ENCODE peak calls at places on chromosome 4, in four cellular contexts. M is endodermal cell, Z is MM.1S, T is K562. X is an unnamed sample.

GRCh38 chr4:183468210-183469095 is 24.0 kb downstream of the CDKN2AIP start:
- DNase-seq in M (no peak), T (no peak), Z (no peak), X (no peak)

GRCh38 chr4:14787894-14788293 is 214.4 kb upstream of the CPEB2 start:
- DNase-seq in M (peak; percentile 77), Z (peak; percentile 56), T (no peak), X (peak; percentile 73)

GRCh38 chr4:102429553-102429952 is 71.6 kb upstream of the NFKB1 start:
- DNase-seq in T (no peak), Z (no peak), M (no peak), X (no peak)

GRCh38 chr4:6287017-6287788 is 17.6 kb downstream of the WFS1 start:
- DNase-seq in Z (no peak), M (no peak), T (no peak), X (no peak)

GRCh38 chr4:78298618-78299017 is 241.5 kb downstream of the FRAS1 start:
- DNase-seq in Z (no peak), T (no peak), M (no peak), X (no peak)

GRCh38 chr4:17094811-17095210 is 196.4 kb upstream of the LDB2 start:
- DNase-seq in Z (no peak), M (no peak), T (no peak), X (no peak)

GRCh38 chr4:126544276-126544675 is 1088.5 kb upstream of the INTU start:
- DNase-seq in M (no peak), Z (no peak), T (no peak), X (no peak)

GRCh38 chr4:176277162-176277904 is 8.3 kb upstream of the ASB5 start:
- DNase-seq in T (peak; percentile 66), Z (peak; percentile 62), M (peak; percentile 83), X (peak; percentile 73)

GRCh38 chr4:158791588-158791987 is 22.8 kb downstream of the FNIP2 start:
- DNase-seq in M (no peak), Z (no peak), T (no peak), X (no peak)

GRCh38 chr4:125388653-125389052 is 73.9 kb downstream of the FAT4 start:
- DNase-seq in T (no peak), M (no peak), Z (no peak), X (no peak)

GRCh38 chr4:54232151-54232688 is 3.1 kb downstream of the PDGFRA start:
- DNase-seq in Z (no peak), M (no peak), T (no peak), X (no peak)

GRCh38 chr4:183987987-183988392 is 82.9 kb downstream of the STOX2 start:
- DNase-seq in Z (no peak), T (peak; percentile 64), M (peak; percentile 79), X (no peak)

GRCh38 chr4:135194477-135194876 is 992.9 kb upstream of the PABPC4L start:
- DNase-seq in M (no peak), T (no peak), Z (no peak), X (no peak)

GRCh38 chr4:17097369-17097768 is 198.9 kb upstream of the LDB2 start:
- DNase-seq in M (no peak), T (no peak), Z (no peak), X (no peak)

GRCh38 chr4:110019153-110019552 is 106.5 kb downstream of the EGF start:
- DNase-seq in Z (no peak), T (no peak), M (no peak), X (no peak)

GRCh38 chr4:94690851-94691254 is 66.9 kb upstream of the BMPR1B start:
- DNase-seq in T (no peak), Z (no peak), M (no peak), X (no peak)

GRCh38 chr4:75189976-75190375 is 257.1 kb downstream of the PARM1 start:
- DNase-seq in M (no peak), Z (no peak), T (no peak), X (no peak)

GRCh38 chr4:69749771-69750170 is 10.6 kb downstream of the SULT1B1 start:
- DNase-seq in Z (no peak), T (no peak), M (no peak), X (no peak)

GRCh38 chr4:174559894-174560293 is 37.6 kb upstream of the HPGD start:
- DNase-seq in M (peak; percentile 66), Z (no peak), T (no peak), X (no peak)

GRCh38 chr4:962231-963208 is 10.8 kb downstream of the DGKQ start:
- DNase-seq in T (no peak), M (peak; percentile 68), Z (no peak), X (no peak)

GRCh38 chr4:86223472-86223871 is 136.4 kb downstream of the MAPK10 start:
- DNase-seq in T (peak; percentile 62), M (peak; percentile 90), Z (peak; percentile 37), X (peak; percentile 83)

GRCh38 chr4:172202480-172203076 is 389.4 kb downstream of the GALNTL6 start:
- DNase-seq in Z (peak; percentile 40), T (peak; percentile 45), M (peak; percentile 44), X (peak; percentile 61)

GRCh38 chr4:186900232-186900900 is 176.7 kb upstream of the FAT1 start:
- DNase-seq in M (no peak), T (peak; percentile 70), Z (no peak), X (no peak)

GRCh38 chr4:2141762-2142520 is 82.8 kb downstream of the NAT8L start:
- DNase-seq in M (peak; percentile 53), Z (no peak), T (no peak), X (no peak)

GRCh38 chr4:83771113-83771705 is 235.3 kb downstream of the GPAT3 start:
- DNase-seq in Z (peak; percentile 29), M (peak; percentile 87), T (peak; percentile 50), X (peak; percentile 56)

GRCh38 chr4:31307026-31307425 is 586.9 kb downstream of the PCDH7 start:
- DNase-seq in Z (no peak), M (no peak), T (no peak), X (no peak)

GRCh38 chr4:142278171-142278570 is 567.9 kb downstream of the INPP4B start:
- DNase-seq in Z (no peak), T (no peak), M (no peak), X (no peak)

GRCh38 chr4:7513731-7514130 is 79.0 kb upstream of the PSAPL1 start:
- DNase-seq in Z (no peak), T (no peak), M (no peak), X (no peak)

GRCh38 chr4:7512428-7512827 is 77.7 kb upstream of the PSAPL1 start:
- DNase-seq in T (no peak), Z (no peak), M (no peak), X (no peak)

GRCh38 chr4:7511509-7511908 is 76.8 kb upstream of the PSAPL1 start:
- DNase-seq in M (no peak), T (no peak), Z (no peak), X (no peak)

GRCh38 chr4:7514281-7514680 is 79.6 kb upstream of the PSAPL1 start:
- DNase-seq in Z (no peak), T (no peak), M (no peak), X (no peak)

GRCh38 chr4:7512946-7513345 is 78.2 kb upstream of the PSAPL1 start:
- DNase-seq in Z (no peak), T (no peak), M (no peak), X (no peak)
- H3K27ac ChIP-seq in Z (no peak overlapping the region), T (no peak overlapping the region), M (no peak overlapping the region), X (no peak overlapping the region)

GRCh38 chr4:153466637-153467153 is 535 bp downstream of the TMEM131L start:
- DNase-seq in T (no peak), Z (no peak), M (peak; percentile 68), X (peak; percentile 78)

GRCh38 chr4:153465583-153465921 is 608 bp upstream of the TMEM131L start:
- DNase-seq in T (peak; percentile 61), Z (peak; percentile 27), M (no peak), X (peak; percentile 75)

GRCh38 chr4:153465922-153466636 is at the start of gene TMEM131L:
- DNase-seq in M (peak; percentile 90), T (peak; percentile 94), Z (peak; percentile 67), X (peak; percentile 93)

GRCh38 chr4:153464068-153464467 is 2.1 kb upstream of the TMEM131L start:
- DNase-seq in M (no peak), Z (no peak), T (peak; percentile 90), X (no peak)

GRCh38 chr4:153465145-153465544 is 1.0 kb upstream of the TMEM131L start:
- DNase-seq in T (no peak), Z (no peak), M (no peak), X (peak; percentile 61)
- H3K9ac ChIP-seq in T (no peak overlapping the region), Z (no peak overlapping the region), M (no peak overlapping the region), X (peak overlapping the region; percentile 70)

DNA sequence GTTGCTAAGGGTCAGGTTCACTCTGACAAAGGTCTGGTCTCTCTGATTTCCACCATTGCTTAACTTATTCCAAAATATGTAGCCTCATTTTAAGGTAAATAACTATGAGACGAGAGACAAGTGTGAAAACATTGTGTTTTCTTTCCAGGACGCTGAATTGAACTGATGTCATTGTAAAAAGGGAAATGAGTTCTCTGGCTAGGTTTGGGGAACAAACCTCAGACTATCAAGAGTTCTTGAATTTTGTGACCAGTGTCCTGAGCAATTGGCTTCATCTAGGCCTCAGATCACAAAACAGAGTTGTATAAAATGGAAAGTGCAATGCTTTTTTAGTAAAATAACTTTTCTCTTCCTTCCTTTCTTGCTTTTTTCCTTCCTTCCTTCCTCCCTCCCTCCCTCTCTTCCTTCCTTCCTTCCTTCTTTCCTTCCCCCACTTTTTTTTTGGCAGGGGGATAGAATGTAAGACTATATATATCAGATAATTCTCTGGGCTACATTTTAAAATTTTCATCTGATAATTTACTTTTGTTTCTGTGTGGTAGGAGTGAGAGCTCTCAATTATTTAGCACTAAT is 30.8 kb upstream of the CXCL8 start:
- DNase-seq in T (no peak), M (no peak), Z (no peak), X (no peak)
- H3K4me1 ChIP-seq in T (no peaks in the 10 kb centered on the region), M (no peaks in the 10 kb centered on the region), Z (no peaks in the 10 kb centered on the region), X (no peaks in the 10 kb centered on the region)

GRCh38 chr4:122619583-122619982 is 1.3 kb downstream of the IL21 start:
- DNase-seq in T (no peak), Z (no peak), M (no peak), X (no peak)

GRCh38 chr4:122614621-122615020 is 6.2 kb downstream of the IL21 start:
- DNase-seq in T (no peak), M (no peak), Z (no peak), X (no peak)

GRCh38 chr4:122616910-122617596 is 3.8 kb downstream of the IL21 start:
- DNase-seq in T (no peak), M (no peak), Z (peak; percentile 82), X (no peak)

GRCh38 chr4:122621010-122621616 is at the start of gene IL21:
- DNase-seq in M (no peak), Z (no peak), T (no peak), X (no peak)

DNA sequence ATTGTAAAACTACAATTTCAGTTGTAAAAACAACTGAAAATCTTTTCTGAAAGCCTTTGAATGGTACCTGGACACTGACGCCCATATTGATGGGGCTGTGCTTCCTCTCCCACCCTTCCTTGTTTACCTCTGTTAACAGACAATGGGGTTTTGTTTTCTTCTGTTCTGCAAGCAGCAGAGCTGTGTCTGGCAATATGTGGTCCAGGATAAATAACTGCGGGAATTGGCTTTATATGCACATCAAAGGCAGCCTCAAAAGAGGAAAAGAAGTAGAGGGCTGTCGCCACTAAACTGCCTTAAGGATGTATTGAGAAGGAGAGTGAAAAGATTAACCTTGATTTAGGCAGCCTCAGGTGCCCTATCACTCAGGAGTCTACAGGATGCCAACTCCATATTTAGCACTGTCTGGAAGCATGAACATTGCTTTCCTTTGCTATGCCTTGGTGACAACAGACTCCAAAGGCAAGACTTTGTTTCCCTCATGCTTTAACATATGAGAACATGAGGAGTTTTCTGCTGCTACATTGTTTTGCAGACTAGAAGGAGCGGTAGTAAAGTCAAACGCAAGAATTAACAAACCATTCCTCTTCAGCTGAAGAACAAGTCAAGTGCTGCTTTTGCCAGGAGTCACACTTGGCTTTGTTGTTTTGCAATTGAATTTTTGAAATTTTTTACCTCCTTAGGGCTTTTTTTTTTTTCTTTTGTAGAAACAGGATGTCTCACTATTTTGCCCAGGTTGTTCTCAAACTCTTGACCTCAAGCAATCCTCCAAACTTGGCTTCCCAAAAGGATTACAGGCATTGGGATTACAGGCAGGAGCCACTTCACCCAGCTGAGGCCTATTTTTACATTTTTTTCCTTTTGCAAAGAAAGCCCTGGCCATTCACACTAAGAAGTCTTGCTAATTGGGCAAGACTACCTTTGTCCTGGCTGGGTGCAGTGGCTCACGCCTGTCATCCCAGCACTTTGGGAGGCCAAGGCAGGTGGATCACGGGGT is 3.0 kb downstream of the IL21 start:
- DNase-seq in Z (no peak), T (no peak), M (no peak), X (no peak)
- H3K27ac ChIP-seq in Z (peak overlapping the region; percentile 73), T (no peak overlapping the region), M (no peak overlapping the region), X (no peak overlapping the region)